ENCODE peak calls at places on chromosomes 5 and 9, in six cellular contexts. J is dorsolateral prefrontal cortex; D is T-helper 17 cell; O is stimulated activated naive CD4-positive, alpha-beta T cell treated with Interleukin-2 at 50 U/mL for 16 hours; N is heart right ventricle; A is CD4-positive, CD25-positive, alpha-beta regulatory T cell. Y is an unnamed sample.

GRCh38 chr5:95005811-95006210 is 279.1 kb downstream of the MCTP1 start:
- DNase-seq in D (no peak), N (no peak), A (no peak), O (no peak), J (no peak), Y (no peak)

GRCh38 chr9:126162611-126163381 is 163.8 kb upstream of the MVB12B start:
- DNase-seq in O (no peak), D (no peak), J (no peak), A (no peak), N (no peak), Y (no peak)

GRCh38 chr5:172788771-172789686 is 18.0 kb upstream of the DUSP1 start:
- DNase-seq in D (no peak), A (no peak), O (no peak), J (no peak), N (peak; percentile 66), Y (no peak)

GRCh38 chr9:127741831-127742434 is 6.8 kb upstream of the TOR2A start:
- DNase-seq in J (peak; percentile 85), O (no peak), D (no peak), A (no peak), N (peak; percentile 80), Y (no peak)

GRCh38 chr9:272251-273213 is 57.9 kb downstream of the DOCK8 start:
- DNase-seq in J (no peak), O (peak; percentile 65), D (peak; percentile 41), N (no peak), A (peak; percentile 68), Y (no peak)

GRCh38 chr5:32842798-32843531 is 131.8 kb downstream of the NPR3 start:
- DNase-seq in N (no peak), J (no peak), O (no peak), D (no peak), A (no peak), Y (no peak)

GRCh38 chr9:136561779-136562178 is 15.9 kb upstream of the NOTCH1 start:
- DNase-seq in D (no peak), N (peak; percentile 10), J (no peak), O (no peak), A (no peak), Y (no peak)

GRCh38 chr5:111945535-111945934 is 188.5 kb upstream of the NREP start:
- DNase-seq in D (no peak), O (no peak), J (no peak), A (no peak), N (no peak), Y (no peak)

GRCh38 chr5:172110921-172111873 is 76.8 kb downstream of the STK10 start:
- DNase-seq in D (peak; percentile 44), J (no peak), O (peak; percentile 83), A (peak; percentile 36), N (no peak), Y (no peak)

GRCh38 chr5:6476313-6476661 is 27.6 kb downstream of the UBE2QL1 start:
- DNase-seq in O (no peak), J (no peak), D (no peak), A (no peak), N (no peak), Y (no peak)

GRCh38 chr9:91606255-91606995 is 182.8 kb upstream of the NFIL3 start:
- DNase-seq in D (no peak), N (no peak), O (no peak), A (no peak), J (no peak), Y (no peak)

GRCh38 chr9:128820665-128821583 is 2.6 kb downstream of the ENDOG start:
- DNase-seq in O (no peak), D (no peak), A (no peak), N (no peak), J (no peak), Y (no peak)

GRCh38 chr5:119743927-119744326 is 114.6 kb downstream of the FAM170A start:
- DNase-seq in A (peak; percentile 2), J (no peak), D (no peak), N (no peak), O (no peak), Y (peak; percentile 35)

GRCh38 chr5:148808864-148809642 is 17.4 kb upstream of the ADRB2 start:
- DNase-seq in O (peak; percentile 26), D (no peak), J (no peak), A (peak; percentile 3), N (no peak), Y (no peak)

GRCh38 chr9:122261469-122261881 is 3.2 kb downstream of the RBM18 start:
- DNase-seq in O (no peak), A (no peak), J (no peak), D (no peak), N (peak; percentile 61), Y (no peak)

GRCh38 chr9:127937383-127938297 is at the start of gene DPM2:
- DNase-seq in D (peak; percentile 83), A (peak; percentile 82), O (peak; percentile 83), J (peak; percentile 83), N (peak; percentile 82), Y (peak; percentile 49)

GRCh38 chr5:143759368-143760136 is 52.4 kb upstream of the HMHB1 start:
- DNase-seq in J (no peak), A (no peak), N (no peak), O (no peak), D (no peak), Y (no peak)

GRCh38 chr5:20601678-20602100 is 613.7 kb upstream of the CDH18 start:
- DNase-seq in N (no peak), J (no peak), D (no peak), O (no peak), A (no peak), Y (no peak)

GRCh38 chr5:67015577-67016290 is 180.9 kb downstream of the CD180 start:
- DNase-seq in O (no peak), N (no peak), A (no peak), D (no peak), J (no peak), Y (no peak)

GRCh38 chr5:68264024-68264956 is 48.7 kb downstream of the PIK3R1 start:
- DNase-seq in A (no peak), N (no peak), J (no peak), D (no peak), O (no peak), Y (no peak)

GRCh38 chr5:127844631-127845030 is 141.4 kb downstream of the CCDC192 start:
- DNase-seq in J (peak; percentile 57), O (no peak), D (no peak), N (peak; percentile 60), A (no peak), Y (no peak)

GRCh38 chr5:139982157-139982974 is 60.7 kb downstream of the NRG2 start:
- DNase-seq in O (no peak), J (no peak), N (no peak), A (no peak), D (no peak), Y (no peak)

GRCh38 chr9:131608469-131609115 is 63.3 kb downstream of the PRRT1B start:
- DNase-seq in N (peak; percentile 59), D (no peak), O (no peak), A (no peak), J (peak; percentile 77), Y (peak; percentile 50)

GRCh38 chr5:35863159-35863558 is 6.5 kb downstream of the IL7R start:
- DNase-seq in O (no peak), D (no peak), A (no peak), J (no peak), N (no peak), Y (no peak)

GRCh38 chr5:28374492-28374934 is 1336.1 kb upstream of the CDH9 start:
- DNase-seq in A (no peak), N (no peak), D (no peak), O (no peak), J (no peak), Y (no peak)

GRCh38 chr5:68911840-68912690 is 181.7 kb upstream of the SLC30A5 start:
- DNase-seq in D (no peak), O (no peak), N (peak; percentile 17), J (no peak), A (no peak), Y (no peak)

GRCh38 chr9:92405770-92406169 is 1.4 kb upstream of the OGN start:
- DNase-seq in O (no peak), J (no peak), A (no peak), D (no peak), N (no peak), Y (no peak)

GRCh38 chr5:72107874-72108199 is 562 bp downstream of the MAP1B start:
- DNase-seq in A (no peak), D (no peak), O (no peak), N (no peak), J (no peak), Y (no peak)

GRCh38 chr5:95861221-95861857 is 38.8 kb upstream of the GLRX start:
- DNase-seq in O (no peak), J (no peak), N (peak; percentile 43), A (no peak), D (no peak), Y (no peak)

GRCh38 chr9:113707953-113708695 is 168.0 kb upstream of the ZNF618 start:
- DNase-seq in A (no peak), J (no peak), N (no peak), D (no peak), O (no peak), Y (no peak)

GRCh38 chr5:139178948-139179347 is 19.2 kb downstream of the SIL1 start:
- DNase-seq in N (no peak), D (no peak), A (no peak), O (no peak), J (no peak), Y (no peak)

GRCh38 chr5:115179068-115179958 is 9.6 kb upstream of the TRIM36 start:
- DNase-seq in J (no peak), O (no peak), A (no peak), D (no peak), N (no peak), Y (no peak)

GRCh38 chr9:10903969-10904368 is 291.2 kb upstream of the PTPRD start:
- DNase-seq in N (no peak), O (no peak), D (no peak), J (no peak), A (no peak), Y (no peak)

GRCh38 chr9:119029876-119030275 is 339.4 kb downstream of the BRINP1 start:
- DNase-seq in N (no peak), O (no peak), A (no peak), J (peak; percentile 34), D (no peak), Y (no peak)

GRCh38 chr5:96966801-96967200 is 30.9 kb downstream of the LNPEP start:
- DNase-seq in J (no peak), N (no peak), O (no peak), D (no peak), A (no peak), Y (no peak)

GRCh38 chr9:20476912-20477311 is 145.4 kb downstream of the MLLT3 start:
- DNase-seq in O (no peak), N (no peak), D (no peak), A (no peak), J (no peak), Y (no peak)

GRCh38 chr5:57592236-57592635 is 109.6 kb upstream of the ACTBL2 start:
- DNase-seq in J (no peak), A (no peak), N (no peak), D (no peak), O (no peak), Y (no peak)

GRCh38 chr5:115842089-115842881 is 550 bp downstream of the AP3S1 start:
- DNase-seq in D (no peak), J (no peak), N (no peak), A (no peak), O (no peak), Y (no peak)

GRCh38 chr9:85741112-85741874 is 461 bp downstream of the AGTPBP1 start:
- DNase-seq in O (peak; percentile 56), A (peak; percentile 71), D (peak; percentile 65), N (no peak), J (peak; percentile 35), Y (no peak)